ENCODE peak calls at places on chromosomes 11 and 22, in five cellular contexts. One of them, this sample, is unnamed.

GRCh38 chr11:9386086-9386485 is 1.6 kb downstream of the IPO7 start:
- DNase-seq in right cardiac atrium: no peak
- DNase-seq in mammary epithelial cell: no peak
- DNase-seq in heart right ventricle: no peak
- DNase-seq in K562: no peak
- DNase-seq in this sample: no peak

GRCh38 chr11:6648505-6648904 is 7.1 kb downstream of the DCHS1 start:
- DNase-seq in right cardiac atrium: no peak
- DNase-seq in K562: no peak
- DNase-seq in mammary epithelial cell: no peak
- DNase-seq in heart right ventricle: no peak
- DNase-seq in this sample: no peak

GRCh38 chr22:24170632-24171031 is 10.7 kb upstream of the SUSD2 start:
- DNase-seq in mammary epithelial cell: no peak
- DNase-seq in heart right ventricle: no peak
- DNase-seq in right cardiac atrium: no peak
- DNase-seq in K562: no peak
- DNase-seq in this sample: no peak

GRCh38 chr11:10663365-10663764 is 30.2 kb downstream of the IRAG1 start:
- DNase-seq in heart right ventricle: no peak
- DNase-seq in K562: no peak
- DNase-seq in right cardiac atrium: no peak
- DNase-seq in mammary epithelial cell: no peak
- DNase-seq in this sample: no peak

GRCh38 chr11:5690736-5691135 is 1.1 kb downstream of the TRIM22 start:
- DNase-seq in heart right ventricle: no peak
- DNase-seq in right cardiac atrium: no peak
- DNase-seq in mammary epithelial cell: peak; percentile 17
- DNase-seq in K562: no peak
- DNase-seq in this sample: peak; percentile 46

GRCh38 chr11:4636962-4637661 is at the start of gene OR51D1:
- DNase-seq in heart right ventricle: peak; percentile 77
- DNase-seq in K562: peak; percentile 86
- DNase-seq in right cardiac atrium: peak; percentile 68
- DNase-seq in mammary epithelial cell: peak; percentile 51
- DNase-seq in this sample: peak; percentile 77

GRCh38 chr11:122933434-122933833 is 48.2 kb downstream of the BSX start:
- DNase-seq in heart right ventricle: no peak
- DNase-seq in K562: no peak
- DNase-seq in mammary epithelial cell: no peak
- DNase-seq in right cardiac atrium: no peak
- DNase-seq in this sample: no peak

GRCh38 chr11:76636826-76637460 is 33.6 kb downstream of the LRRC32 start:
- DNase-seq in right cardiac atrium: no peak
- DNase-seq in K562: no peak
- DNase-seq in mammary epithelial cell: no peak
- DNase-seq in heart right ventricle: no peak
- DNase-seq in this sample: no peak

GRCh38 chr11:90222459-90223247 is at the start of gene CHORDC1:
- DNase-seq in heart right ventricle: peak; percentile 93
- DNase-seq in mammary epithelial cell: peak; percentile 85
- DNase-seq in right cardiac atrium: peak; percentile 94
- DNase-seq in K562: peak; percentile 73
- DNase-seq in this sample: peak; percentile 88

GRCh38 chr11:73965764-73966121 is 14.9 kb downstream of the DNAJB13 start:
- DNase-seq in mammary epithelial cell: no peak
- DNase-seq in K562: no peak
- DNase-seq in heart right ventricle: no peak
- DNase-seq in right cardiac atrium: no peak
- DNase-seq in this sample: no peak

GRCh38 chr22:36925388-36926290 is 12.2 kb downstream of the CSF2RB start:
- DNase-seq in heart right ventricle: no peak
- DNase-seq in right cardiac atrium: no peak
- DNase-seq in K562: no peak
- DNase-seq in mammary epithelial cell: no peak
- DNase-seq in this sample: no peak

GRCh38 chr11:85772700-85773099 is 38.2 kb downstream of the SYTL2 start:
- DNase-seq in K562: no peak
- DNase-seq in right cardiac atrium: no peak
- DNase-seq in mammary epithelial cell: no peak
- DNase-seq in heart right ventricle: no peak
- DNase-seq in this sample: peak; percentile 39

GRCh38 chr11:122709042-122709760 is 53.7 kb downstream of the UBASH3B start:
- DNase-seq in right cardiac atrium: no peak
- DNase-seq in K562: no peak
- DNase-seq in mammary epithelial cell: peak; percentile 81
- DNase-seq in heart right ventricle: no peak
- DNase-seq in this sample: peak; percentile 49

GRCh38 chr11:96486890-96487633 is 97.2 kb downstream of the JRKL start:
- DNase-seq in K562: no peak
- DNase-seq in right cardiac atrium: no peak
- DNase-seq in heart right ventricle: no peak
- DNase-seq in mammary epithelial cell: peak; percentile 18
- DNase-seq in this sample: peak; percentile 30

GRCh38 chr11:44243633-44244343 is 66.2 kb downstream of the ALX4 start:
- DNase-seq in K562: no peak
- DNase-seq in heart right ventricle: no peak
- DNase-seq in right cardiac atrium: no peak
- DNase-seq in mammary epithelial cell: no peak
- DNase-seq in this sample: peak; percentile 92

GRCh38 chr11:20360650-20361049 is 2.9 kb upstream of the HTATIP2 start:
- DNase-seq in heart right ventricle: no peak
- DNase-seq in right cardiac atrium: no peak
- DNase-seq in mammary epithelial cell: peak; percentile 22
- DNase-seq in K562: no peak
- DNase-seq in this sample: peak; percentile 60

GRCh38 chr11:66271816-66272215 is 3.4 kb downstream of the RAB1B start:
- DNase-seq in heart right ventricle: no peak
- DNase-seq in right cardiac atrium: no peak
- DNase-seq in K562: no peak
- DNase-seq in mammary epithelial cell: no peak
- DNase-seq in this sample: no peak

GRCh38 chr22:35191412-35191811 is 65.9 kb upstream of the HMGXB4 start:
- DNase-seq in K562: no peak
- DNase-seq in heart right ventricle: no peak
- DNase-seq in mammary epithelial cell: peak; percentile 70
- DNase-seq in right cardiac atrium: no peak
- DNase-seq in this sample: no peak

GRCh38 chr22:24146190-24146616 is 35.1 kb upstream of the SUSD2 start:
- DNase-seq in right cardiac atrium: no peak
- DNase-seq in K562: peak; percentile 41
- DNase-seq in mammary epithelial cell: no peak
- DNase-seq in heart right ventricle: peak; percentile 38
- DNase-seq in this sample: peak; percentile 67

GRCh38 chr11:77191823-77192495 is 63.9 kb downstream of the MYO7A start:
- DNase-seq in K562: peak; percentile 86
- DNase-seq in right cardiac atrium: no peak
- DNase-seq in heart right ventricle: no peak
- DNase-seq in mammary epithelial cell: peak; percentile 93
- DNase-seq in this sample: peak; percentile 88

GRCh38 chr11:19934828-19935259 is 222.2 kb downstream of the NAV2 start:
- DNase-seq in mammary epithelial cell: peak; percentile 53
- DNase-seq in right cardiac atrium: no peak
- DNase-seq in heart right ventricle: no peak
- DNase-seq in K562: peak; percentile 19
- DNase-seq in this sample: no peak

GRCh38 chr11:131025020-131025419 is 108.7 kb upstream of the SNX19 start:
- DNase-seq in mammary epithelial cell: peak; percentile 49
- DNase-seq in K562: no peak
- DNase-seq in right cardiac atrium: no peak
- DNase-seq in heart right ventricle: no peak
- DNase-seq in this sample: peak; percentile 63

GRCh38 chr11:81869337-81870065 is 864.2 kb downstream of the FAM181B start:
- DNase-seq in right cardiac atrium: no peak
- DNase-seq in mammary epithelial cell: peak; percentile 82
- DNase-seq in heart right ventricle: no peak
- DNase-seq in K562: no peak
- DNase-seq in this sample: peak; percentile 33

GRCh38 chr11:36240746-36241295 is 48.4 kb downstream of the COMMD9 start:
- DNase-seq in heart right ventricle: no peak
- DNase-seq in right cardiac atrium: no peak
- DNase-seq in mammary epithelial cell: no peak
- DNase-seq in K562: no peak
- DNase-seq in this sample: no peak

GRCh38 chr11:134623711-134624110 is 211.7 kb upstream of the B3GAT1 start:
- DNase-seq in right cardiac atrium: no peak
- DNase-seq in K562: no peak
- DNase-seq in mammary epithelial cell: no peak
- DNase-seq in heart right ventricle: no peak
- DNase-seq in this sample: no peak

GRCh38 chr11:134624166-134624920 is 212.3 kb upstream of the B3GAT1 start:
- DNase-seq in right cardiac atrium: no peak
- DNase-seq in heart right ventricle: no peak
- DNase-seq in K562: no peak
- DNase-seq in mammary epithelial cell: no peak
- DNase-seq in this sample: no peak

GRCh38 chr11:134625631-134626030 is 213.6 kb upstream of the B3GAT1 start:
- DNase-seq in mammary epithelial cell: no peak
- DNase-seq in heart right ventricle: no peak
- DNase-seq in right cardiac atrium: no peak
- DNase-seq in K562: no peak
- DNase-seq in this sample: no peak

GRCh38 chr11:134625151-134625550 is 213.1 kb upstream of the B3GAT1 start:
- DNase-seq in heart right ventricle: no peak
- DNase-seq in mammary epithelial cell: no peak
- DNase-seq in right cardiac atrium: no peak
- DNase-seq in K562: no peak
- DNase-seq in this sample: no peak

DNA sequence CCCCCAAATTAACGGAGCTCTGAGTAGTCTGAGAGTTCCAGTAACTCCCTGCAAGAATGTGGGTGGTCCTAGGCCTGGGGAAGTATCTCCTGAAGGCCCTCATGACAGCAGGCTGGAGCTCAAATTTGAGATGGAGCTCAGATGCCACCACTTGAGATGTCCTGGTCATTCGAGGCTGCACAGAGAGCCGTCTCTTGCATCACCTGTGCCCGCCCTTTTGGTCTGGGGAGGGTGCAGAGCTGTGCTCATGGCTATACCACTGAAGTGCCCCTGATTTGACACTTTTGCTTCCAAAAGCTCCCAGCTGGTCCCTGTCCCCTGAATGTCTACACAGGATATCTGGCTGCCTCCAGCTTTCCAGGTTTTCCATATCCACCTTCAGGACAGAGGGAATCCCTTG is 214.0 kb upstream of the B3GAT1 start:
- DNase-seq in heart right ventricle: no peak
- DNase-seq in mammary epithelial cell: no peak
- DNase-seq in K562: no peak
- DNase-seq in right cardiac atrium: no peak
- DNase-seq in this sample: no peak
- H3K9me3 ChIP-seq in heart right ventricle: no peaks in the 10 kb centered on the region
- H3K9me3 ChIP-seq in mammary epithelial cell: peaks cover 9% of the 10 kb centered on the region
- H3K9me3 ChIP-seq in K562: no peaks in the 10 kb centered on the region
- H3K9me3 ChIP-seq in right cardiac atrium: no peaks in the 10 kb centered on the region
- H3K9me3 ChIP-seq in this sample: no peaks in the 10 kb centered on the region

GRCh38 chr11:58776891-58777451 is 45.2 kb upstream of the GLYAT start:
- DNase-seq in right cardiac atrium: no peak
- DNase-seq in K562: no peak
- DNase-seq in mammary epithelial cell: no peak
- DNase-seq in heart right ventricle: no peak
- DNase-seq in this sample: no peak
- H3K9me3 ChIP-seq in right cardiac atrium: no peaks in the 10 kb centered on the region
- H3K9me3 ChIP-seq in K562: peaks cover 15% of the 10 kb centered on the region
- H3K9me3 ChIP-seq in mammary epithelial cell: peaks cover 2% of the 10 kb centered on the region
- H3K9me3 ChIP-seq in heart right ventricle: no peaks in the 10 kb centered on the region
- H3K9me3 ChIP-seq in this sample: no peaks in the 10 kb centered on the region

GRCh38 chr22:47231759-47232158 is 469.3 kb downstream of the TBC1D22A start:
- DNase-seq in mammary epithelial cell: no peak
- DNase-seq in heart right ventricle: no peak
- DNase-seq in right cardiac atrium: no peak
- DNase-seq in K562: no peak
- DNase-seq in this sample: no peak

GRCh38 chr22:47228767-47229166 is 466.3 kb downstream of the TBC1D22A start:
- DNase-seq in K562: no peak
- DNase-seq in right cardiac atrium: no peak
- DNase-seq in heart right ventricle: no peak
- DNase-seq in mammary epithelial cell: no peak
- DNase-seq in this sample: no peak

GRCh38 chr22:47232753-47233152 is 470.3 kb downstream of the TBC1D22A start:
- DNase-seq in heart right ventricle: no peak
- DNase-seq in mammary epithelial cell: no peak
- DNase-seq in K562: no peak
- DNase-seq in right cardiac atrium: no peak
- DNase-seq in this sample: no peak

GRCh38 chr22:47233316-47234243 is 471.1 kb downstream of the TBC1D22A start:
- DNase-seq in K562: no peak
- DNase-seq in heart right ventricle: no peak
- DNase-seq in right cardiac atrium: no peak
- DNase-seq in mammary epithelial cell: no peak
- DNase-seq in this sample: no peak

DNA sequence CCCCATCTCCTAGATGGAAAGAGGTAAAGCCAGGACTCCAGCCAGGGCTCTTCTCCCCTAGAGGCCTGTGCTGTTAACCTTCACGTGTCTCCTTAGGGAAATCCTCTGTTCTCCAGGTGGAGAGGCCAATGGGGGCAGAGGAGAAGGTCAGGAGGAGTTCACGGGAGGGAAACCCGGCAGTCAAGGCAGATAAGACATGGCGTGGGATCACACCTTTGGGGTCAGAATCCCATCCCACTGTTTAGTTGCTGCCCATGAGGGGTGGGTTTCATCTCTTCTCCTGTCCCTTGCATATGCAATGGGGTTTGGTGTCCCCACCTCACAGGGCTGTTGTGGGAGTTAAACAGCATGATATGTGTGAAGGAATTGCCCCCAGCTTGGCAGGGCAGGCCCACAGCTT is 469.7 kb downstream of the TBC1D22A start:
- DNase-seq in K562: no peak
- DNase-seq in heart right ventricle: no peak
- DNase-seq in right cardiac atrium: no peak
- DNase-seq in mammary epithelial cell: no peak
- DNase-seq in this sample: no peak
- H3K9me3 ChIP-seq in K562: no peaks in the 10 kb centered on the region
- H3K9me3 ChIP-seq in heart right ventricle: peaks cover 22% of the 10 kb centered on the region
- H3K9me3 ChIP-seq in right cardiac atrium: peaks cover 11% of the 10 kb centered on the region
- H3K9me3 ChIP-seq in mammary epithelial cell: peaks cover 5% of the 10 kb centered on the region
- H3K9me3 ChIP-seq in this sample: peaks cover 4% of the 10 kb centered on the region

DNA sequence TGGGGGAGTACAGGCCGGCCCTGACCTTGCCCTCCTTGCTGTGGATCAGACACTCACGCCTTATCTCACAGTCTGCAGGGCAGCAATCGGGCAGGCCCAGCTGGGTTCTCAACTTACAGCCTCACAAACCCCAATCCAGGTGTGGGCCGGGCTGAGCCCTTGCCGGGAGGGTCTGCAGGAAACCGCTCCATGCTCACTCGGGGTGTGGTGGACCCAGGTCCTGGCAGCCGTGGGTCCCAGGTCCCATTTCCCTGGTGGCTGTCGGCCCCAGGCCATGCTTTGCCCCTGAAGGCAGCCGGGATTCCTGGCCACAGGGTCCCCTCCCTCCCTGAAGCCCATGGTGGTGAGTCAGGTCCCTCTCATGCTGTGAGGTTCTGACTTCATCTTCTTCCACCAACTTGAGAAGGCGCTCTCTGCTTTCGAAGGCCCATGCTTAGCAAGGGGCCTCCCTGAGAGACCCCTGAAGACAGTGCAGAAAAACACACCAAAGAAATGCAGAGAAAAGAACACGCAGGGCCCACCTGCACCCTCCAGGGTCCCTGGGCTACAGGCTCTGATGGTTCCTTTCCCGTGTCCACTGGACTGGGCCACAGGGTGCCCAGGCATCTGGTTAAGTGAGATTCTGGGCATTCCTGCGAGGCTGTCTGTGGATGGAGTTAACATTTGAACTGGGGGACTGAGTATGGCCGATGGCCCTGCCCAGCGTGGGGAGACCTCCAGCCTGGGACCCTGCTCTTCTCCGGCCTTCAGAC is 588.2 kb downstream of the BRD1 start:
- DNase-seq in K562: no peak
- DNase-seq in right cardiac atrium: no peak
- DNase-seq in heart right ventricle: no peak
- DNase-seq in mammary epithelial cell: no peak
- DNase-seq in this sample: no peak
- H3K9me3 ChIP-seq in K562: no peaks in the 10 kb centered on the region
- H3K9me3 ChIP-seq in right cardiac atrium: no peaks in the 10 kb centered on the region
- H3K9me3 ChIP-seq in heart right ventricle: no peaks in the 10 kb centered on the region
- H3K9me3 ChIP-seq in mammary epithelial cell: peaks cover 57% of the 10 kb centered on the region
- H3K9me3 ChIP-seq in this sample: no peaks in the 10 kb centered on the region